ENCODE peak calls at places on chromosome 1, in four cellular contexts. One of them, this sample, is unnamed.
A peak's percentile ranks its signal among the peaks of the same experiment; 100 is the strongest.

GRCh38 chr1:40469327-40469726 is 7.8 kb upstream of the ZFP69 start:
- DNase-seq in HepG2: no peak
- DNase-seq in GM12878: no peak
- DNase-seq in HEK293T: no peak
- DNase-seq in this sample: no peak

GRCh38 chr1:966135-966602 is at the start of gene PLEKHN1:
- DNase-seq in HepG2: peak; percentile 30
- DNase-seq in GM12878: no peak
- DNase-seq in HEK293T: no peak
- DNase-seq in this sample: no peak

GRCh38 chr1:5298376-5298775 is 644.0 kb downstream of the AJAP1 start:
- DNase-seq in HepG2: no peak
- DNase-seq in GM12878: no peak
- DNase-seq in HEK293T: no peak
- DNase-seq in this sample: no peak

GRCh38 chr1:29481031-29481430 is 244.7 kb downstream of the PTPRU start:
- DNase-seq in HepG2: no peak
- DNase-seq in GM12878: no peak
- DNase-seq in HEK293T: no peak
- DNase-seq in this sample: no peak

GRCh38 chr1:244435562-244436205 is 16.0 kb downstream of the ADSS2 start:
- DNase-seq in HepG2: peak; percentile 58
- DNase-seq in GM12878: no peak
- DNase-seq in HEK293T: no peak
- DNase-seq in this sample: no peak

GRCh38 chr1:190373705-190374336 is 103.8 kb downstream of the BRINP3 start:
- DNase-seq in HepG2: peak; percentile 15
- DNase-seq in GM12878: no peak
- DNase-seq in HEK293T: peak; percentile 34
- DNase-seq in this sample: peak; percentile 42

GRCh38 chr1:2437617-2438016 is 25.3 kb upstream of the PEX10 start:
- DNase-seq in HepG2: no peak
- DNase-seq in GM12878: no peak
- DNase-seq in HEK293T: no peak
- DNase-seq in this sample: no peak

GRCh38 chr1:17168480-17168878 is 36.4 kb upstream of the PADI1 start:
- DNase-seq in HepG2: no peak
- DNase-seq in GM12878: no peak
- DNase-seq in HEK293T: no peak
- DNase-seq in this sample: no peak

GRCh38 chr1:245825128-245825901 is 670.5 kb downstream of the KIF26B start:
- DNase-seq in HepG2: no peak
- DNase-seq in GM12878: no peak
- DNase-seq in HEK293T: no peak
- DNase-seq in this sample: no peak
- TF ChIP-seq SUZ12 in HepG2: no peak
- TF ChIP-seq SUZ12 in GM12878: no peak
- TF ChIP-seq SUZ12 in HEK293T: no peak
- TF ChIP-seq SUZ12 in this sample: no peak

GRCh38 chr1:187078916-187079315 is 250.2 kb downstream of the PLA2G4A start:
- DNase-seq in HepG2: no peak
- DNase-seq in GM12878: no peak
- DNase-seq in HEK293T: no peak
- DNase-seq in this sample: no peak
- TF ChIP-seq SUZ12 in HepG2: no peak
- TF ChIP-seq SUZ12 in GM12878: no peak
- TF ChIP-seq SUZ12 in HEK293T: no peak
- TF ChIP-seq SUZ12 in this sample: no peak

GRCh38 chr1:30707412-30708360 is 15.7 kb downstream of the MATN1 start:
- DNase-seq in HepG2: peak; percentile 38
- DNase-seq in GM12878: no peak
- DNase-seq in HEK293T: peak; percentile 92
- DNase-seq in this sample: peak; percentile 72
- TF ChIP-seq SUZ12 in HepG2: no peak
- TF ChIP-seq SUZ12 in GM12878: no peak
- TF ChIP-seq SUZ12 in HEK293T: no peak
- TF ChIP-seq SUZ12 in this sample: no peak

GRCh38 chr1:58233753-58234152 is 312.8 kb downstream of the OMA1 start:
- DNase-seq in HepG2: no peak
- DNase-seq in GM12878: no peak
- DNase-seq in HEK293T: no peak
- DNase-seq in this sample: no peak
- TF ChIP-seq SUZ12 in HepG2: no peak
- TF ChIP-seq SUZ12 in GM12878: no peak
- TF ChIP-seq SUZ12 in HEK293T: no peak
- TF ChIP-seq SUZ12 in this sample: no peak

GRCh38 chr1:119285482-119285881 is 83.1 kb upstream of the HAO2 start:
- DNase-seq in HepG2: no peak
- DNase-seq in GM12878: no peak
- DNase-seq in HEK293T: no peak
- DNase-seq in this sample: peak; percentile 38
- TF ChIP-seq SUZ12 in HepG2: no peak
- TF ChIP-seq SUZ12 in GM12878: no peak
- TF ChIP-seq SUZ12 in HEK293T: no peak
- TF ChIP-seq SUZ12 in this sample: no peak

GRCh38 chr1:110888049-110888448 is 15.1 kb downstream of the CD53 start:
- DNase-seq in HepG2: no peak
- DNase-seq in GM12878: no peak
- DNase-seq in HEK293T: no peak
- DNase-seq in this sample: no peak
- TF ChIP-seq SUZ12 in HepG2: no peak
- TF ChIP-seq SUZ12 in GM12878: no peak
- TF ChIP-seq SUZ12 in HEK293T: no peak
- TF ChIP-seq SUZ12 in this sample: no peak

GRCh38 chr1:160097196-160097910 is 1.1 kb downstream of the IGSF8 start:
- DNase-seq in HepG2: no peak
- DNase-seq in GM12878: no peak
- DNase-seq in HEK293T: no peak
- DNase-seq in this sample: no peak
- TF ChIP-seq SUZ12 in HepG2: no peak
- TF ChIP-seq SUZ12 in GM12878: no peak
- TF ChIP-seq SUZ12 in HEK293T: no peak
- TF ChIP-seq SUZ12 in this sample: no peak

GRCh38 chr1:88061106-88061829 is 622.8 kb upstream of the PKN2 start:
- DNase-seq in HepG2: peak; percentile 45
- DNase-seq in GM12878: no peak
- DNase-seq in HEK293T: peak; percentile 70
- DNase-seq in this sample: peak; percentile 46
- TF ChIP-seq SUZ12 in HepG2: no peak
- TF ChIP-seq SUZ12 in GM12878: no peak
- TF ChIP-seq SUZ12 in HEK293T: no peak
- TF ChIP-seq SUZ12 in this sample: no peak

GRCh38 chr1:183227963-183228649 is 42.0 kb downstream of the LAMC2 start:
- DNase-seq in HepG2: peak; percentile 30
- DNase-seq in GM12878: no peak
- DNase-seq in HEK293T: peak; percentile 85
- DNase-seq in this sample: peak; percentile 78
- TF ChIP-seq SUZ12 in HepG2: no peak
- TF ChIP-seq SUZ12 in GM12878: no peak
- TF ChIP-seq SUZ12 in HEK293T: no peak
- TF ChIP-seq SUZ12 in this sample: no peak

GRCh38 chr1:181090653-181091126 is 2.2 kb downstream of the IER5 start:
- DNase-seq in HepG2: no peak
- DNase-seq in GM12878: no peak
- DNase-seq in HEK293T: no peak
- DNase-seq in this sample: no peak
- TF ChIP-seq SUZ12 in HepG2: no peak
- TF ChIP-seq SUZ12 in GM12878: no peak
- TF ChIP-seq SUZ12 in HEK293T: no peak
- TF ChIP-seq SUZ12 in this sample: no peak

This sample was measured in NT2/D1.